ENCODE peak calls at places on chromosome 17, in four cellular contexts. J, L, H and P are unnamed samples.
A peak's percentile ranks its signal among the peaks of the same experiment; 100 is the strongest.

GRCh38 chr17:55607736-55608341 is 96.6 kb upstream of the SMIM36 start:
- DNase-seq in H (no peak), L (no peak), J (no peak), P (no peak)

GRCh38 chr17:41009301-41009760 is 403 bp upstream of the KRTAP3-1 start:
- DNase-seq in H (no peak), L (no peak), J (peak; percentile 21), P (no peak)

GRCh38 chr17:59825533-59826316 is 67.0 kb downstream of the TUBD1 start:
- DNase-seq in J (no peak), H (no peak), L (no peak), P (no peak)

GRCh38 chr17:20989991-20990855 is 52.6 kb downstream of the USP22 start:
- DNase-seq in H (no peak), L (no peak), J (no peak), P (no peak)

GRCh38 chr17:2438823-2439222 is 38.0 kb upstream of the MNT start:
- DNase-seq in J (no peak), H (no peak), L (no peak), P (no peak)

GRCh38 chr17:83094291-83094690 is 14.9 kb downstream of the METRNL start:
- DNase-seq in L (no peak), J (no peak), H (no peak), P (no peak)

GRCh38 chr17:45790296-45790922 is 6.3 kb downstream of the CRHR1 start:
- DNase-seq in J (no peak), L (no peak), H (no peak), P (no peak)

GRCh38 chr17:46865100-46865499 is 13.7 kb downstream of the WNT9B start:
- DNase-seq in H (no peak), L (no peak), J (no peak), P (no peak)

GRCh38 chr17:81066072-81066471 is 31.1 kb downstream of the BAIAP2 start:
- DNase-seq in J (no peak), H (no peak), L (no peak), P (no peak)